ENCODE peak calls at places on chromosome X, in six cellular contexts. I is esophagus squamous epithelium; F is iris pigment epithelial cell; O is activated CD4-positive, alpha-beta memory T cell treated with anti-CD3 and anti-CD28 coated beads for 36 hours; T is NCI-H2029 treated with DMSO at 0.1 percent for 48 hours; K is mammary epithelial cell. W is an unnamed sample.

GRCh38 chrX:18890724-18891560 is 93.0 kb downstream of the PHKA2 start:
- DNase-seq in T (no peak), O (no peak), I (no peak), F (no peak), K (no peak), W (no peak)

GRCh38 chrX:51144828-51145442 is 187.7 kb upstream of the NUDT10 start:
- DNase-seq in K (peak), O (peak), T (peak), F (peak), I (no peak), W (no peak)

GRCh38 chrX:53153581-53153980 is 59.6 kb downstream of the KANTR start:
- DNase-seq in I (no peak), K (no peak), F (no peak), T (no peak), O (no peak), W (no peak)

GRCh38 chrX:93695981-93696380 is 22.0 kb downstream of the FAM133A start:
- DNase-seq in T (no peak), F (no peak), I (no peak), O (no peak), K (no peak), W (no peak)

GRCh38 chrX:35166023-35166422 is 223.4 kb downstream of the FAM47B start:
- DNase-seq in I (no peak), O (no peak), T (no peak), K (no peak), F (peak), W (no peak)

GRCh38 chrX:9940397-9940796 is 26.8 kb upstream of the CLDN34 start:
- DNase-seq in O (peak), I (no peak), F (peak), K (peak), T (no peak), W (no peak)

GRCh38 chrX:132187451-132187850 is 31.8 kb downstream of the RAP2C start:
- DNase-seq in O (no peak), F (no peak), I (no peak), T (no peak), K (no peak), W (no peak)

GRCh38 chrX:101229155-101229554 is 9.6 kb downstream of the DRP2 start:
- DNase-seq in F (peak), T (no peak), O (no peak), I (no peak), K (peak), W (no peak)

GRCh38 chrX:43357741-43358140 is 298.4 kb upstream of the MAOA start:
- DNase-seq in K (no peak), F (no peak), I (no peak), T (no peak), O (no peak), W (no peak)

GRCh38 chrX:24168807-24169206 is 19.3 kb downstream of the ZFX start:
- DNase-seq in F (no peak), O (peak), I (no peak), T (no peak), K (no peak), W (no peak)

GRCh38 chrX:53440631-53441517 is 6.7 kb upstream of the HSD17B10 start:
- DNase-seq in K (peak), F (peak), O (peak), T (no peak), I (peak), W (peak)

GRCh38 chrX:111823068-111823467 is 52.9 kb upstream of the TRPC5OS start:
- DNase-seq in I (no peak), F (no peak), O (no peak), T (no peak), K (no peak), W (no peak)

W was measured in DMS79.